ENCODE peak calls at places on chromosome 5, in ten cellular contexts. U, K, E, I, J, V, C, P, N and X are unnamed samples.
A peak's percentile ranks its signal among the peaks of the same experiment; 100 is the strongest.

GRCh38 chr5:84825616-84826015 is 440.9 kb upstream of the EDIL3 start:
- DNase-seq in P (no peak), U (no peak), N (no peak), K (no peak), C (no peak), I (no peak), V (no peak), E (no peak), J (no peak), X (no peak)

GRCh38 chr5:123156577-123157296 is 67.7 kb downstream of the PRDM6 start:
- DNase-seq in E (peak; percentile 19), C (no peak), V (no peak), N (no peak), I (no peak), P (no peak), J (no peak), U (no peak), K (no peak), X (no peak)

GRCh38 chr5:174897281-174897950 is 173.0 kb downstream of the MSX2 start:
- DNase-seq in V (no peak), E (no peak), N (no peak), U (no peak), I (no peak), K (no peak), J (no peak), C (no peak), P (no peak), X (no peak)

GRCh38 chr5:173328896-173329369 is 719 bp upstream of the STC2 start:
- DNase-seq in K (peak; percentile 59), N (no peak), V (peak; percentile 61), C (no peak), I (no peak), E (no peak), U (no peak), J (no peak), P (no peak), X (no peak)

GRCh38 chr5:74578356-74579044 is 62.0 kb downstream of the ENC1 start:
- DNase-seq in K (no peak), N (no peak), C (no peak), I (no peak), E (no peak), P (no peak), J (no peak), U (no peak), V (no peak), X (no peak)

GRCh38 chr5:143262393-143263174 is 140.9 kb downstream of the NR3C1 start:
- DNase-seq in N (no peak), P (no peak), J (no peak), V (no peak), E (no peak), K (no peak), U (no peak), I (no peak), C (no peak), X (no peak)

GRCh38 chr5:162324356-162324755 is 256.8 kb downstream of the GABRG2 start:
- DNase-seq in N (no peak), J (no peak), V (no peak), U (no peak), C (no peak), E (no peak), K (no peak), P (no peak), I (no peak), X (no peak)

GRCh38 chr5:125750538-125751186 is 672.5 kb upstream of the GRAMD2B start:
- DNase-seq in N (no peak), J (no peak), I (no peak), U (no peak), V (no peak), E (no peak), C (no peak), P (no peak), K (no peak), X (no peak)

GRCh38 chr5:125342938-125343401 is 596.5 kb upstream of the ZNF608 start:
- DNase-seq in J (no peak), E (no peak), C (no peak), I (no peak), U (no peak), V (no peak), K (no peak), P (no peak), N (no peak), X (no peak)

GRCh38 chr5:150562832-150563231 is 54.9 kb downstream of the NDST1 start:
- DNase-seq in E (peak; percentile 53), U (no peak), I (no peak), N (peak; percentile 52), V (peak; percentile 48), C (no peak), P (no peak), J (no peak), K (no peak), X (no peak)

GRCh38 chr5:14732991-14733390 is 68.5 kb downstream of the OTULIN start:
- DNase-seq in I (no peak), U (no peak), V (no peak), C (no peak), K (no peak), P (no peak), E (no peak), N (no peak), J (no peak), X (no peak)

GRCh38 chr5:14730881-14731280 is 66.4 kb downstream of the OTULIN start:
- DNase-seq in E (no peak), C (no peak), V (no peak), K (no peak), P (no peak), U (no peak), I (no peak), J (no peak), N (no peak), X (no peak)

GRCh38 chr5:14734382-14734781 is 69.9 kb downstream of the OTULIN start:
- DNase-seq in E (no peak), N (no peak), I (no peak), P (no peak), C (no peak), V (no peak), J (no peak), K (no peak), U (no peak), X (no peak)

GRCh38 chr5:14735944-14736343 is 71.4 kb downstream of the OTULIN start:
- DNase-seq in J (no peak), E (peak; percentile 25), K (peak; percentile 56), V (peak; percentile 45), U (no peak), I (no peak), N (no peak), P (no peak), C (no peak), X (no peak)

DNA sequence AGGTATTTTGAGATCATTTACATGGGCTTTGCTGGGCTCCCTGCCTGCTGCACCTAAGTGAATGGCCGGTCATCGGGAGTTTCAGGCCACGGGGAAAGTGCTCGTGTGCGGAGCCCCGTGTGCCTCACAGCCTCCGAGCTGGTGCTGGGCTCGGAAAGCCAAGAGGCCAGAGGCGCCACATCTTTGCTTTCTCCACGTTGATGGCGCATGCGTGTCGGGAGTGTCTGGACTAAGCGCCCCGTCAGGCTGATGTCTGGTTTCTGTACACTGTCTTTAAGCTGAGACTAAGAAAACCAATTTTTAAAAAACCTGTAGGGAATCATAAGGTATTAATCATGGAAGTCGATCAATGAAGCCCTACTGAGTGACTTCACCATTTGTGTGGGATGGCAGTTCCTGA is 69.1 kb downstream of the OTULIN start:
- DNase-seq in K (no peak), J (no peak), P (no peak), C (no peak), U (no peak), V (no peak), N (no peak), E (no peak), I (no peak), X (no peak)
- H3K4me1 ChIP-seq in K (peaks cover 20% of the 10 kb centered on the region), J (no peaks in the 10 kb centered on the region), P (no peaks in the 10 kb centered on the region), C (no peaks in the 10 kb centered on the region), U (no peaks in the 10 kb centered on the region), V (no peaks in the 10 kb centered on the region), N (peaks cover 4% of the 10 kb centered on the region), E (no peaks in the 10 kb centered on the region), I (no peaks in the 10 kb centered on the region), X (no peaks in the 10 kb centered on the region)

GRCh38 chr5:179720222-179720621 is 12.4 kb upstream of the MAML1 start:
- DNase-seq in E (no peak), P (no peak), J (no peak), U (no peak), N (no peak), K (no peak), C (no peak), V (no peak), I (no peak), X (no peak)
- H3K36me3 ChIP-seq in E (no peaks in the 10 kb centered on the region), P (peaks cover 61% of the 10 kb centered on the region), J (no peaks in the 10 kb centered on the region), U (no peaks in the 10 kb centered on the region), N (no peaks in the 10 kb centered on the region), K (peaks cover 91% of the 10 kb centered on the region), C (peaks cover 60% of the 10 kb centered on the region), V (peaks cover 22% of the 10 kb centered on the region), I (peaks cover 100% of the 10 kb centered on the region), X (peaks cover 92% of the 10 kb centered on the region)

DNA sequence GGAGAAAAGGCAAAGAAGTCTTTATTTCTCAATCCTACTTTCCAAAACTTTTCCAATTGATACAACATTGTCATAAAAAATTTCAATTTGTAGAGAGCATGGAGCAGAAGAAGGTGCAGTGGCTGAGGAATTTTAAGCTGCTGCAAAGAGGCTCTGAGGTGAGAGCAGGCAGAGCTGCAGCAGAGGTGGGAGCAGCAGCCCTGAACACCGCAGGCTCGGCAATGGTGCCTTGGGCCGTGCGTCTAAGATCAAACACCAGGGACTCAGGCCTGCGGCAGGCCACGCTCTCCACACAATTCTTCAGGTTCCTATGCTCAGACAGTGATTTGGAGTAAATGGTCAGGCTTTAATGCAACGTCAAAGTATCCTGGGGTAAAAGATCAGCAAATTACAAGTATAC is 46.3 kb downstream of the SIL1 start:
- DNase-seq in U (no peak), C (no peak), N (no peak), K (no peak), E (no peak), P (no peak), I (no peak), V (no peak), J (no peak), X (no peak)
- TF ChIP-seq POLR2A in U (no peak), C (no peak), N (no peak), K (no peak), E (no peak), P (no peak), I (no peak), V (no peak), J (no peak), X (no peak)

GRCh38 chr5:1131726-1132125 is 19.9 kb upstream of the SLC12A7 start:
- DNase-seq in V (no peak), K (no peak), U (no peak), E (no peak), C (no peak), N (no peak), J (no peak), P (no peak), I (no peak), X (no peak)

GRCh38 chr5:1131191-1131621 is 19.3 kb upstream of the SLC12A7 start:
- DNase-seq in C (no peak), K (no peak), I (peak; percentile 61), U (no peak), V (peak; percentile 47), J (no peak), N (no peak), P (no peak), E (no peak), X (no peak)

GRCh38 chr5:1129725-1130082 is 17.8 kb upstream of the SLC12A7 start:
- DNase-seq in E (no peak), K (peak; percentile 82), N (peak; percentile 74), P (no peak), U (no peak), J (no peak), I (peak; percentile 89), V (peak; percentile 86), C (no peak), X (no peak)

GRCh38 chr5:1128977-1129724 is 17.3 kb upstream of the SLC12A7 start:
- DNase-seq in I (no peak), U (no peak), P (no peak), C (no peak), J (no peak), E (no peak), N (no peak), V (no peak), K (no peak), X (no peak)

GRCh38 chr5:1130218-1130946 is 18.5 kb upstream of the SLC12A7 start:
- DNase-seq in N (peak; percentile 86), P (no peak), E (no peak), V (peak; percentile 92), C (no peak), U (no peak), I (peak; percentile 89), J (no peak), K (no peak), X (no peak)
- H3K4me1 ChIP-seq in N (peaks cover 35% of the 10 kb centered on the region), P (peaks cover 8% of the 10 kb centered on the region), E (no peaks in the 10 kb centered on the region), V (peaks cover 58% of the 10 kb centered on the region), C (peaks cover 13% of the 10 kb centered on the region), U (no peaks in the 10 kb centered on the region), I (peaks cover 69% of the 10 kb centered on the region), J (no peaks in the 10 kb centered on the region), K (peaks cover 24% of the 10 kb centered on the region), X (no peaks in the 10 kb centered on the region)